ENCODE peak calls at places on chromosomes 7 and 10, in four cellular contexts. E is HCT116, A is GM12878, O is SK-N-SH. G is an unnamed sample.

GRCh38 chr7:23242321-23242720 is 4.3 kb upstream of the GPNMB start:
- DNase-seq in O (no peak), A (no peak), E (no peak), G (no peak)

GRCh38 chr10:60114765-60115586 is 208.6 kb upstream of the CCDC6 start:
- DNase-seq in E (peak; percentile 29), A (no peak), O (peak; percentile 14), G (peak; percentile 32)

GRCh38 chr10:69250041-69250440 is 28.3 kb upstream of the HK1 start:
- DNase-seq in O (no peak), A (no peak), E (no peak), G (no peak)

GRCh38 chr7:25319707-25320106 is 91.4 kb upstream of the NPVF start:
- DNase-seq in E (no peak), O (no peak), A (peak; percentile 11), G (no peak)

GRCh38 chr10:70494966-70495365 is 16.4 kb downstream of the PALD1 start:
- DNase-seq in E (no peak), A (no peak), O (no peak), G (no peak)

GRCh38 chr7:41224063-41224763 is 478.7 kb downstream of the INHBA start:
- DNase-seq in E (peak; percentile 51), A (no peak), O (no peak), G (peak; percentile 45)

GRCh38 chr7:6640246-6640721 is 3.2 kb downstream of the ZNF316 start:
- DNase-seq in O (no peak), A (no peak), E (no peak), G (no peak)

GRCh38 chr10:59361659-59362183 is 628 bp downstream of the FAM13C start:
- DNase-seq in A (no peak), E (no peak), O (no peak), G (no peak)

GRCh38 chr7:132275384-132275783 is 300.9 kb downstream of the PLXNA4 start:
- DNase-seq in A (no peak), E (no peak), O (no peak), G (no peak)

GRCh38 chr7:2173184-2173827 is 59.4 kb downstream of the MAD1L1 start:
- DNase-seq in E (no peak), O (peak; percentile 32), A (no peak), G (no peak)

GRCh38 chr10:21518629-21519321 is 6.7 kb downstream of the SKIDA1 start:
- DNase-seq in E (no peak), O (no peak), A (no peak), G (no peak)

GRCh38 chr10:125148576-125148975 is 11.8 kb downstream of the CTBP2 start:
- DNase-seq in E (no peak), O (no peak), A (no peak), G (no peak)

GRCh38 chr7:31890198-31890597 is 180.0 kb downstream of the PDE1C start:
- DNase-seq in E (no peak), O (no peak), A (peak; percentile 39), G (no peak)

GRCh38 chr10:99292159-99292558 is 37.0 kb upstream of the CNNM1 start:
- DNase-seq in O (no peak), E (no peak), A (no peak), G (no peak)

GRCh38 chr10:99296605-99297004 is 32.6 kb upstream of the CNNM1 start:
- DNase-seq in A (no peak), O (peak; percentile 74), E (no peak), G (no peak)

DNA sequence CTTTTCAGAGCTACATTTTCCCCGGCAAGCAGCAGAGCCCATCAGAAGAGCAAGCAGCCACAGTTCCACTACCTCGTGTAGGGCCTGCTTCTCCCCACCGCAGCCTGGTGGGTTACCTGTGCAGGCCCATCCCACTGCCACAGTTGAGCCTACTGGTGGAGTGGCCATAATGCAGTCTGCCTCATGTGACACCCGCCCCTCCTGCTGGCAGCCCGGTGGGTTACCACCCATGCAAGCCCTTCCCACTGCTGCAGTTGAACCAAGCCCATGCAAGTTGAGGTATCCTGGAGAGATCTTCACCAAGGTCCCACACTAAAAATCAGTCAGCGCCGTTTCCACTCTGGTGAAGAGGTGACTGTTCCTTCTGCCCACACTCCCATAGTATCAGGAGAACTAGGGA is 32.1 kb upstream of the CNNM1 start:
- DNase-seq in E (no peak), A (no peak), O (peak; percentile 72), G (no peak)
- TF ChIP-seq JUND in E (no peak), A (no peak), O (no peak), G (no peak)

GRCh38 chr10:15344256-15344875 is 26.7 kb downstream of the FAM171A1 start:
- DNase-seq in A (no peak), O (no peak), E (no peak), G (no peak)
- TF ChIP-seq JUND in A (no peak), O (no peak), E (no peak), G (no peak)

GRCh38 chr10:117942261-117942660 is 104.5 kb downstream of the RAB11FIP2 start:
- DNase-seq in A (no peak), E (no peak), O (no peak), G (no peak)
- TF ChIP-seq JUND in A (no peak), E (no peak), O (no peak), G (no peak)

DNA sequence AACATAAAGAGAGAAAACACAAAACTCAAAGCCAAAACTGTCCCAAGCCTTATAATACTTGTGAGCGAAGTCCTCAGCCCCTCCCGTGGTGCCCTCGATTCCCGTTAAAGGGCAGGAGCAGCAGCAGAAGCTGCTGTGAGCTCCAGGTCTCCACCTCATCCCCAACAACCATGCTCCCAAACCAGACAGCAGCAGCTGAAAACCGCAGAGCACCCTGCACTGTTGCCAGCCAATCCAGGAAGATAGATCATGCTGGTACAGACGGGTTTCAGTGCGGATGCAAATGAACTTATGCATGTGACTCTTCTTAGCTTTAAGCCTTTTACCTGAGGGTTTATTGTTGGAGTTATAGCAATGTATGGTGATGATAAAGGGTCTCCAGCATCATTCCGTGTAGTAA is 97.9 kb downstream of the DNAJB6 start:
- DNase-seq in A (no peak), E (no peak), O (no peak), G (no peak)
- TF ChIP-seq JUND in A (no peak), E (no peak), O (no peak), G (no peak)

DNA sequence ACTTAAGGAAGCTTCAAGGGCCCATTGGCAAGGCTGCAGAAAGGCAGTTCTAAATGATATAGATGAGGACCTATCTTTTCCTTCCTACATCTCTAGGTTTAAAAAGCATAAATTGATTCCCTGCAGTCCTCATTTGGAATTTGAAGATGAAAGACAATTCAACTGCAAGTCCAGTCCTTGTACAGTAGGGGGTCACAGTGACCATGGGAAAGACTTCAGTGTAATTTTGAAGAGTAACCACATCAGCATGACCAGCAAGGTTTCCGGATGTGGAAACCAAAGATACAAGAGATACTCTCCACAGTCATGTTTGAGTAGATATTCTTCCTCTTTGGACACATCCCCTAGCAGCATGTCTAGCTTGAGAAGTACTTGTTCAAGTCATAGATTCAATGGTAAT is 539.2 kb upstream of the TEX47 start:
- DNase-seq in O (peak; percentile 26), A (no peak), E (peak; percentile 7), G (no peak)
- TF ChIP-seq JUND in O (no peak), A (no peak), E (no peak), G (no peak)